ENCODE peak calls at places on chromosome 2, in eight cellular contexts. One of them, this sample, is unnamed.

GRCh38 chr2:217922101-217923006 is 80.4 kb downstream of the TNS1 start:
- DNase-seq in activated T-helper 1 cell treated with Interleukin-2 at 50 U/mL for 16 hours: no peak
- DNase-seq in GM23338: no peak
- DNase-seq in substantia nigra: no peak
- DNase-seq in esophagus squamous epithelium: no peak
- DNase-seq in DMS53: no peak
- DNase-seq in globus pallidus: no peak
- DNase-seq in activated naive CD8-positive, alpha-beta T cell treated with anti-CD3 and anti-CD28 coated beads, Interleukin-2, amount 10 ng/mL, durations not matched to agents 7 days and 5 days: no peak
- DNase-seq in this sample: no peak

GRCh38 chr2:18378020-18378653 is 182.3 kb downstream of the RDH14 start:
- DNase-seq in activated naive CD8-positive, alpha-beta T cell treated with anti-CD3 and anti-CD28 coated beads, Interleukin-2, amount 10 ng/mL, durations not matched to agents 7 days and 5 days: no peak
- DNase-seq in esophagus squamous epithelium: no peak
- DNase-seq in DMS53: peak; percentile 59
- DNase-seq in substantia nigra: peak; percentile 1
- DNase-seq in globus pallidus: peak; percentile 29
- DNase-seq in activated T-helper 1 cell treated with Interleukin-2 at 50 U/mL for 16 hours: no peak
- DNase-seq in GM23338: peak; percentile 65
- DNase-seq in this sample: peak; percentile 77

GRCh38 chr2:98875081-98875728 is 60.8 kb downstream of the CRACDL start:
- DNase-seq in DMS53: peak; percentile 38
- DNase-seq in activated T-helper 1 cell treated with Interleukin-2 at 50 U/mL for 16 hours: no peak
- DNase-seq in GM23338: no peak
- DNase-seq in substantia nigra: no peak
- DNase-seq in esophagus squamous epithelium: no peak
- DNase-seq in globus pallidus: no peak
- DNase-seq in activated naive CD8-positive, alpha-beta T cell treated with anti-CD3 and anti-CD28 coated beads, Interleukin-2, amount 10 ng/mL, durations not matched to agents 7 days and 5 days: no peak
- DNase-seq in this sample: peak; percentile 19

GRCh38 chr2:241030883-241031282 is 32.5 kb downstream of the SNED1 start:
- DNase-seq in esophagus squamous epithelium: no peak
- DNase-seq in globus pallidus: no peak
- DNase-seq in activated naive CD8-positive, alpha-beta T cell treated with anti-CD3 and anti-CD28 coated beads, Interleukin-2, amount 10 ng/mL, durations not matched to agents 7 days and 5 days: no peak
- DNase-seq in activated T-helper 1 cell treated with Interleukin-2 at 50 U/mL for 16 hours: no peak
- DNase-seq in substantia nigra: no peak
- DNase-seq in GM23338: no peak
- DNase-seq in DMS53: no peak
- DNase-seq in this sample: no peak

GRCh38 chr2:12417811-12418210 is 298.9 kb upstream of the TRIB2 start:
- DNase-seq in substantia nigra: no peak
- DNase-seq in globus pallidus: no peak
- DNase-seq in esophagus squamous epithelium: no peak
- DNase-seq in activated naive CD8-positive, alpha-beta T cell treated with anti-CD3 and anti-CD28 coated beads, Interleukin-2, amount 10 ng/mL, durations not matched to agents 7 days and 5 days: no peak
- DNase-seq in GM23338: no peak
- DNase-seq in activated T-helper 1 cell treated with Interleukin-2 at 50 U/mL for 16 hours: no peak
- DNase-seq in DMS53: no peak
- DNase-seq in this sample: no peak

GRCh38 chr2:174224125-174224524 is 24.2 kb downstream of the OLA1 start:
- DNase-seq in globus pallidus: no peak
- DNase-seq in substantia nigra: no peak
- DNase-seq in activated naive CD8-positive, alpha-beta T cell treated with anti-CD3 and anti-CD28 coated beads, Interleukin-2, amount 10 ng/mL, durations not matched to agents 7 days and 5 days: no peak
- DNase-seq in esophagus squamous epithelium: no peak
- DNase-seq in GM23338: peak; percentile 28
- DNase-seq in activated T-helper 1 cell treated with Interleukin-2 at 50 U/mL for 16 hours: no peak
- DNase-seq in DMS53: no peak
- DNase-seq in this sample: no peak

GRCh38 chr2:47737191-47737975 is 45.6 kb upstream of the MSH6 start:
- DNase-seq in GM23338: no peak
- DNase-seq in substantia nigra: no peak
- DNase-seq in activated T-helper 1 cell treated with Interleukin-2 at 50 U/mL for 16 hours: no peak
- DNase-seq in DMS53: no peak
- DNase-seq in esophagus squamous epithelium: no peak
- DNase-seq in globus pallidus: no peak
- DNase-seq in activated naive CD8-positive, alpha-beta T cell treated with anti-CD3 and anti-CD28 coated beads, Interleukin-2, amount 10 ng/mL, durations not matched to agents 7 days and 5 days: no peak
- DNase-seq in this sample: no peak

GRCh38 chr2:74577448-74577847 is 22.9 kb downstream of the DOK1 start:
- DNase-seq in GM23338: no peak
- DNase-seq in esophagus squamous epithelium: no peak
- DNase-seq in activated naive CD8-positive, alpha-beta T cell treated with anti-CD3 and anti-CD28 coated beads, Interleukin-2, amount 10 ng/mL, durations not matched to agents 7 days and 5 days: no peak
- DNase-seq in substantia nigra: no peak
- DNase-seq in DMS53: peak; percentile 8
- DNase-seq in activated T-helper 1 cell treated with Interleukin-2 at 50 U/mL for 16 hours: no peak
- DNase-seq in globus pallidus: no peak
- DNase-seq in this sample: peak; percentile 70

GRCh38 chr2:51758080-51758479 is 726.1 kb upstream of the NRXN1 start:
- DNase-seq in activated T-helper 1 cell treated with Interleukin-2 at 50 U/mL for 16 hours: no peak
- DNase-seq in GM23338: no peak
- DNase-seq in substantia nigra: no peak
- DNase-seq in esophagus squamous epithelium: no peak
- DNase-seq in activated naive CD8-positive, alpha-beta T cell treated with anti-CD3 and anti-CD28 coated beads, Interleukin-2, amount 10 ng/mL, durations not matched to agents 7 days and 5 days: no peak
- DNase-seq in globus pallidus: no peak
- DNase-seq in DMS53: peak; percentile 9
- DNase-seq in this sample: no peak

GRCh38 chr2:38700881-38701458 is 35.1 kb downstream of the GALM start:
- DNase-seq in activated T-helper 1 cell treated with Interleukin-2 at 50 U/mL for 16 hours: no peak
- DNase-seq in GM23338: no peak
- DNase-seq in esophagus squamous epithelium: no peak
- DNase-seq in substantia nigra: no peak
- DNase-seq in activated naive CD8-positive, alpha-beta T cell treated with anti-CD3 and anti-CD28 coated beads, Interleukin-2, amount 10 ng/mL, durations not matched to agents 7 days and 5 days: no peak
- DNase-seq in globus pallidus: no peak
- DNase-seq in DMS53: no peak
- DNase-seq in this sample: no peak

GRCh38 chr2:138373993-138374408 is 127.6 kb upstream of the SPOPL start:
- DNase-seq in DMS53: peak; percentile 40
- DNase-seq in globus pallidus: peak; percentile 31
- DNase-seq in activated T-helper 1 cell treated with Interleukin-2 at 50 U/mL for 16 hours: no peak
- DNase-seq in substantia nigra: no peak
- DNase-seq in esophagus squamous epithelium: no peak
- DNase-seq in activated naive CD8-positive, alpha-beta T cell treated with anti-CD3 and anti-CD28 coated beads, Interleukin-2, amount 10 ng/mL, durations not matched to agents 7 days and 5 days: no peak
- DNase-seq in GM23338: peak; percentile 62
- DNase-seq in this sample: peak; percentile 74

GRCh38 chr2:37091873-37092272 is 7.6 kb downstream of the GPATCH11 start:
- DNase-seq in globus pallidus: no peak
- DNase-seq in activated naive CD8-positive, alpha-beta T cell treated with anti-CD3 and anti-CD28 coated beads, Interleukin-2, amount 10 ng/mL, durations not matched to agents 7 days and 5 days: no peak
- DNase-seq in activated T-helper 1 cell treated with Interleukin-2 at 50 U/mL for 16 hours: no peak
- DNase-seq in GM23338: no peak
- DNase-seq in DMS53: no peak
- DNase-seq in esophagus squamous epithelium: no peak
- DNase-seq in substantia nigra: no peak
- DNase-seq in this sample: no peak

GRCh38 chr2:227335713-227336112 is 10.7 kb downstream of the MFF start:
- DNase-seq in substantia nigra: peak; percentile 9
- DNase-seq in GM23338: no peak
- DNase-seq in activated T-helper 1 cell treated with Interleukin-2 at 50 U/mL for 16 hours: no peak
- DNase-seq in globus pallidus: peak; percentile 80
- DNase-seq in activated naive CD8-positive, alpha-beta T cell treated with anti-CD3 and anti-CD28 coated beads, Interleukin-2, amount 10 ng/mL, durations not matched to agents 7 days and 5 days: no peak
- DNase-seq in esophagus squamous epithelium: no peak
- DNase-seq in DMS53: no peak
- DNase-seq in this sample: peak; percentile 6

GRCh38 chr2:230664128-230664527 is 48.5 kb upstream of the CAB39 start:
- DNase-seq in globus pallidus: no peak
- DNase-seq in activated naive CD8-positive, alpha-beta T cell treated with anti-CD3 and anti-CD28 coated beads, Interleukin-2, amount 10 ng/mL, durations not matched to agents 7 days and 5 days: peak; percentile 54
- DNase-seq in activated T-helper 1 cell treated with Interleukin-2 at 50 U/mL for 16 hours: no peak
- DNase-seq in substantia nigra: no peak
- DNase-seq in GM23338: no peak
- DNase-seq in esophagus squamous epithelium: no peak
- DNase-seq in DMS53: no peak
- DNase-seq in this sample: no peak

GRCh38 chr2:9466147-9466683 is 8.1 kb upstream of the IAH1 start:
- DNase-seq in GM23338: no peak
- DNase-seq in DMS53: no peak
- DNase-seq in esophagus squamous epithelium: no peak
- DNase-seq in globus pallidus: no peak
- DNase-seq in substantia nigra: no peak
- DNase-seq in activated naive CD8-positive, alpha-beta T cell treated with anti-CD3 and anti-CD28 coated beads, Interleukin-2, amount 10 ng/mL, durations not matched to agents 7 days and 5 days: no peak
- DNase-seq in activated T-helper 1 cell treated with Interleukin-2 at 50 U/mL for 16 hours: no peak
- DNase-seq in this sample: no peak

GRCh38 chr2:16713011-16713423 is 47.4 kb upstream of the CYRIA start:
- DNase-seq in activated naive CD8-positive, alpha-beta T cell treated with anti-CD3 and anti-CD28 coated beads, Interleukin-2, amount 10 ng/mL, durations not matched to agents 7 days and 5 days: no peak
- DNase-seq in substantia nigra: no peak
- DNase-seq in globus pallidus: peak; percentile 11
- DNase-seq in GM23338: no peak
- DNase-seq in activated T-helper 1 cell treated with Interleukin-2 at 50 U/mL for 16 hours: no peak
- DNase-seq in esophagus squamous epithelium: no peak
- DNase-seq in DMS53: peak; percentile 2
- DNase-seq in this sample: no peak

GRCh38 chr2:155115856-155116255 is 417.4 kb downstream of the KCNJ3 start:
- DNase-seq in esophagus squamous epithelium: no peak
- DNase-seq in activated naive CD8-positive, alpha-beta T cell treated with anti-CD3 and anti-CD28 coated beads, Interleukin-2, amount 10 ng/mL, durations not matched to agents 7 days and 5 days: no peak
- DNase-seq in DMS53: no peak
- DNase-seq in GM23338: no peak
- DNase-seq in activated T-helper 1 cell treated with Interleukin-2 at 50 U/mL for 16 hours: no peak
- DNase-seq in globus pallidus: no peak
- DNase-seq in substantia nigra: no peak
- DNase-seq in this sample: no peak

GRCh38 chr2:219207884-219208740 is 1.5 kb downstream of the ZFAND2B start:
- DNase-seq in activated T-helper 1 cell treated with Interleukin-2 at 50 U/mL for 16 hours: no peak
- DNase-seq in GM23338: no peak
- DNase-seq in substantia nigra: no peak
- DNase-seq in esophagus squamous epithelium: no peak
- DNase-seq in globus pallidus: no peak
- DNase-seq in DMS53: peak; percentile 45
- DNase-seq in activated naive CD8-positive, alpha-beta T cell treated with anti-CD3 and anti-CD28 coated beads, Interleukin-2, amount 10 ng/mL, durations not matched to agents 7 days and 5 days: no peak
- DNase-seq in this sample: peak; percentile 36

GRCh38 chr2:240795468-240795867 is 24.6 kb downstream of the KIF1A start:
- DNase-seq in globus pallidus: no peak
- DNase-seq in substantia nigra: no peak
- DNase-seq in activated T-helper 1 cell treated with Interleukin-2 at 50 U/mL for 16 hours: no peak
- DNase-seq in activated naive CD8-positive, alpha-beta T cell treated with anti-CD3 and anti-CD28 coated beads, Interleukin-2, amount 10 ng/mL, durations not matched to agents 7 days and 5 days: peak; percentile 18
- DNase-seq in GM23338: no peak
- DNase-seq in DMS53: no peak
- DNase-seq in esophagus squamous epithelium: no peak
- DNase-seq in this sample: no peak

GRCh38 chr2:43724728-43725526 is 48.7 kb upstream of the C1GALT1C1L start:
- DNase-seq in DMS53: no peak
- DNase-seq in substantia nigra: no peak
- DNase-seq in esophagus squamous epithelium: no peak
- DNase-seq in activated T-helper 1 cell treated with Interleukin-2 at 50 U/mL for 16 hours: no peak
- DNase-seq in globus pallidus: no peak
- DNase-seq in activated naive CD8-positive, alpha-beta T cell treated with anti-CD3 and anti-CD28 coated beads, Interleukin-2, amount 10 ng/mL, durations not matched to agents 7 days and 5 days: no peak
- DNase-seq in GM23338: no peak
- DNase-seq in this sample: no peak

GRCh38 chr2:204072443-204073324 is 136.1 kb downstream of the ICOS start:
- DNase-seq in activated T-helper 1 cell treated with Interleukin-2 at 50 U/mL for 16 hours: peak; percentile 25
- DNase-seq in GM23338: peak; percentile 84
- DNase-seq in activated naive CD8-positive, alpha-beta T cell treated with anti-CD3 and anti-CD28 coated beads, Interleukin-2, amount 10 ng/mL, durations not matched to agents 7 days and 5 days: peak; percentile 68
- DNase-seq in globus pallidus: peak; percentile 16
- DNase-seq in DMS53: peak; percentile 55
- DNase-seq in esophagus squamous epithelium: no peak
- DNase-seq in substantia nigra: no peak
- DNase-seq in this sample: peak; percentile 72

GRCh38 chr2:206986943-206987342 is 47.6 kb downstream of the CPO start:
- DNase-seq in activated T-helper 1 cell treated with Interleukin-2 at 50 U/mL for 16 hours: no peak
- DNase-seq in globus pallidus: no peak
- DNase-seq in DMS53: no peak
- DNase-seq in substantia nigra: no peak
- DNase-seq in GM23338: no peak
- DNase-seq in esophagus squamous epithelium: no peak
- DNase-seq in activated naive CD8-positive, alpha-beta T cell treated with anti-CD3 and anti-CD28 coated beads, Interleukin-2, amount 10 ng/mL, durations not matched to agents 7 days and 5 days: no peak
- DNase-seq in this sample: no peak

GRCh38 chr2:29165362-29166236 is 50.4 kb downstream of the CLIP4 start:
- DNase-seq in GM23338: no peak
- DNase-seq in activated T-helper 1 cell treated with Interleukin-2 at 50 U/mL for 16 hours: no peak
- DNase-seq in esophagus squamous epithelium: no peak
- DNase-seq in substantia nigra: no peak
- DNase-seq in activated naive CD8-positive, alpha-beta T cell treated with anti-CD3 and anti-CD28 coated beads, Interleukin-2, amount 10 ng/mL, durations not matched to agents 7 days and 5 days: no peak
- DNase-seq in globus pallidus: no peak
- DNase-seq in DMS53: peak; percentile 70
- DNase-seq in this sample: peak; percentile 68

GRCh38 chr2:36731941-36732700 is 35.6 kb downstream of the VIT start:
- DNase-seq in substantia nigra: no peak
- DNase-seq in globus pallidus: no peak
- DNase-seq in activated naive CD8-positive, alpha-beta T cell treated with anti-CD3 and anti-CD28 coated beads, Interleukin-2, amount 10 ng/mL, durations not matched to agents 7 days and 5 days: no peak
- DNase-seq in GM23338: no peak
- DNase-seq in esophagus squamous epithelium: no peak
- DNase-seq in activated T-helper 1 cell treated with Interleukin-2 at 50 U/mL for 16 hours: no peak
- DNase-seq in DMS53: no peak
- DNase-seq in this sample: no peak

GRCh38 chr2:128770143-128771080 is 451.7 kb upstream of the HS6ST1 start:
- DNase-seq in GM23338: no peak
- DNase-seq in globus pallidus: no peak
- DNase-seq in activated T-helper 1 cell treated with Interleukin-2 at 50 U/mL for 16 hours: no peak
- DNase-seq in DMS53: no peak
- DNase-seq in substantia nigra: no peak
- DNase-seq in esophagus squamous epithelium: no peak
- DNase-seq in activated naive CD8-positive, alpha-beta T cell treated with anti-CD3 and anti-CD28 coated beads, Interleukin-2, amount 10 ng/mL, durations not matched to agents 7 days and 5 days: no peak
- DNase-seq in this sample: no peak

GRCh38 chr2:70728128-70728527 is 39.9 kb downstream of the ADD2 start:
- DNase-seq in DMS53: no peak
- DNase-seq in GM23338: peak; percentile 89
- DNase-seq in substantia nigra: no peak
- DNase-seq in esophagus squamous epithelium: no peak
- DNase-seq in activated T-helper 1 cell treated with Interleukin-2 at 50 U/mL for 16 hours: no peak
- DNase-seq in globus pallidus: no peak
- DNase-seq in activated naive CD8-positive, alpha-beta T cell treated with anti-CD3 and anti-CD28 coated beads, Interleukin-2, amount 10 ng/mL, durations not matched to agents 7 days and 5 days: no peak
- DNase-seq in this sample: no peak

GRCh38 chr2:176843208-176843607 is 369.4 kb upstream of the HNRNPA3 start:
- DNase-seq in globus pallidus: no peak
- DNase-seq in DMS53: no peak
- DNase-seq in activated naive CD8-positive, alpha-beta T cell treated with anti-CD3 and anti-CD28 coated beads, Interleukin-2, amount 10 ng/mL, durations not matched to agents 7 days and 5 days: no peak
- DNase-seq in esophagus squamous epithelium: no peak
- DNase-seq in activated T-helper 1 cell treated with Interleukin-2 at 50 U/mL for 16 hours: no peak
- DNase-seq in GM23338: no peak
- DNase-seq in substantia nigra: no peak
- DNase-seq in this sample: no peak

GRCh38 chr2:210540471-210541257 is 15.7 kb upstream of the CPS1 start:
- DNase-seq in GM23338: peak; percentile 12
- DNase-seq in activated naive CD8-positive, alpha-beta T cell treated with anti-CD3 and anti-CD28 coated beads, Interleukin-2, amount 10 ng/mL, durations not matched to agents 7 days and 5 days: no peak
- DNase-seq in substantia nigra: no peak
- DNase-seq in DMS53: no peak
- DNase-seq in globus pallidus: no peak
- DNase-seq in activated T-helper 1 cell treated with Interleukin-2 at 50 U/mL for 16 hours: no peak
- DNase-seq in esophagus squamous epithelium: no peak
- DNase-seq in this sample: no peak

GRCh38 chr2:216692636-216693413 is 2.5 kb downstream of the IGFBP5 start:
- DNase-seq in activated naive CD8-positive, alpha-beta T cell treated with anti-CD3 and anti-CD28 coated beads, Interleukin-2, amount 10 ng/mL, durations not matched to agents 7 days and 5 days: peak; percentile 89
- DNase-seq in substantia nigra: no peak
- DNase-seq in esophagus squamous epithelium: no peak
- DNase-seq in DMS53: peak; percentile 82
- DNase-seq in globus pallidus: no peak
- DNase-seq in GM23338: peak; percentile 84
- DNase-seq in activated T-helper 1 cell treated with Interleukin-2 at 50 U/mL for 16 hours: no peak
- DNase-seq in this sample: peak; percentile 98

GRCh38 chr2:237056271-237056875 is 29.3 kb upstream of the COPS8 start:
- DNase-seq in globus pallidus: no peak
- DNase-seq in substantia nigra: no peak
- DNase-seq in activated T-helper 1 cell treated with Interleukin-2 at 50 U/mL for 16 hours: no peak
- DNase-seq in DMS53: no peak
- DNase-seq in activated naive CD8-positive, alpha-beta T cell treated with anti-CD3 and anti-CD28 coated beads, Interleukin-2, amount 10 ng/mL, durations not matched to agents 7 days and 5 days: no peak
- DNase-seq in GM23338: no peak
- DNase-seq in esophagus squamous epithelium: no peak
- DNase-seq in this sample: no peak

GRCh38 chr2:61109291-61109690 is 43.6 kb downstream of the SANBR start:
- DNase-seq in GM23338: no peak
- DNase-seq in esophagus squamous epithelium: no peak
- DNase-seq in activated T-helper 1 cell treated with Interleukin-2 at 50 U/mL for 16 hours: no peak
- DNase-seq in globus pallidus: no peak
- DNase-seq in DMS53: peak; percentile 71
- DNase-seq in activated naive CD8-positive, alpha-beta T cell treated with anti-CD3 and anti-CD28 coated beads, Interleukin-2, amount 10 ng/mL, durations not matched to agents 7 days and 5 days: no peak
- DNase-seq in substantia nigra: no peak
- DNase-seq in this sample: no peak

GRCh38 chr2:143347303-143347702 is 218.1 kb downstream of the ARHGAP15 start:
- DNase-seq in substantia nigra: no peak
- DNase-seq in globus pallidus: no peak
- DNase-seq in GM23338: peak; percentile 12
- DNase-seq in activated naive CD8-positive, alpha-beta T cell treated with anti-CD3 and anti-CD28 coated beads, Interleukin-2, amount 10 ng/mL, durations not matched to agents 7 days and 5 days: no peak
- DNase-seq in activated T-helper 1 cell treated with Interleukin-2 at 50 U/mL for 16 hours: no peak
- DNase-seq in esophagus squamous epithelium: no peak
- DNase-seq in DMS53: no peak
- DNase-seq in this sample: peak; percentile 4

GRCh38 chr2:44550571-44550970 is 188.8 kb downstream of the CAMKMT start:
- DNase-seq in substantia nigra: no peak
- DNase-seq in esophagus squamous epithelium: no peak
- DNase-seq in DMS53: no peak
- DNase-seq in globus pallidus: no peak
- DNase-seq in GM23338: no peak
- DNase-seq in activated T-helper 1 cell treated with Interleukin-2 at 50 U/mL for 16 hours: no peak
- DNase-seq in activated naive CD8-positive, alpha-beta T cell treated with anti-CD3 and anti-CD28 coated beads, Interleukin-2, amount 10 ng/mL, durations not matched to agents 7 days and 5 days: no peak
- DNase-seq in this sample: no peak

GRCh38 chr2:68762665-68763064 is 28.1 kb downstream of the ARHGAP25 start:
- DNase-seq in activated T-helper 1 cell treated with Interleukin-2 at 50 U/mL for 16 hours: no peak
- DNase-seq in globus pallidus: no peak
- DNase-seq in esophagus squamous epithelium: no peak
- DNase-seq in GM23338: no peak
- DNase-seq in activated naive CD8-positive, alpha-beta T cell treated with anti-CD3 and anti-CD28 coated beads, Interleukin-2, amount 10 ng/mL, durations not matched to agents 7 days and 5 days: no peak
- DNase-seq in DMS53: peak; percentile 8
- DNase-seq in substantia nigra: no peak
- DNase-seq in this sample: no peak